ENCODE peak calls at places on chromosomes 3 and 15, in five cellular contexts. One of them, this sample, is unnamed.

GRCh38 chr3:108060331-108060730 is 30.5 kb downstream of the CD47 start:
- DNase-seq in K562: no peak
- DNase-seq in H54: no peak
- DNase-seq in esophagus muscularis mucosa: no peak
- DNase-seq in heart left ventricle: no peak
- DNase-seq in this sample: no peak

GRCh38 chr3:23873941-23874340 is 42.8 kb downstream of the NKIRAS1 start:
- DNase-seq in K562: no peak
- DNase-seq in H54: no peak
- DNase-seq in esophagus muscularis mucosa: no peak
- DNase-seq in heart left ventricle: no peak
- DNase-seq in this sample: no peak

GRCh38 chr3:151379083-151379734 is 5.3 kb downstream of the P2RY12 start:
- DNase-seq in K562: no peak
- DNase-seq in H54: no peak
- DNase-seq in esophagus muscularis mucosa: no peak
- DNase-seq in heart left ventricle: no peak
- DNase-seq in this sample: no peak

GRCh38 chr3:26704736-26705135 is 82.2 kb downstream of the LRRC3B start:
- DNase-seq in K562: no peak
- DNase-seq in H54: no peak
- DNase-seq in esophagus muscularis mucosa: no peak
- DNase-seq in heart left ventricle: no peak
- DNase-seq in this sample: no peak

GRCh38 chr3:186099178-186099577 is 9.7 kb downstream of the ETV5 start:
- DNase-seq in K562: no peak
- DNase-seq in H54: no peak
- DNase-seq in esophagus muscularis mucosa: no peak
- DNase-seq in heart left ventricle: peak
- DNase-seq in this sample: peak

GRCh38 chr3:13364602-13365271 is 55.4 kb downstream of the NUP210 start:
- DNase-seq in K562: no peak
- DNase-seq in H54: no peak
- DNase-seq in esophagus muscularis mucosa: no peak
- DNase-seq in heart left ventricle: no peak
- DNase-seq in this sample: no peak

GRCh38 chr3:124322966-124323365 is 331.0 kb upstream of the ROPN1 start:
- DNase-seq in K562: no peak
- DNase-seq in H54: no peak
- DNase-seq in esophagus muscularis mucosa: no peak
- DNase-seq in heart left ventricle: no peak
- DNase-seq in this sample: no peak

GRCh38 chr3:38534180-38534579 is 38.0 kb downstream of the EXOG start:
- DNase-seq in K562: no peak
- DNase-seq in H54: no peak
- DNase-seq in esophagus muscularis mucosa: peak
- DNase-seq in heart left ventricle: no peak
- DNase-seq in this sample: no peak

GRCh38 chr15:74032606-74033561 is 38.4 kb downstream of the PML start:
- DNase-seq in K562: no peak
- DNase-seq in H54: no peak
- DNase-seq in esophagus muscularis mucosa: no peak
- DNase-seq in heart left ventricle: no peak
- DNase-seq in this sample: peak

GRCh38 chr3:188421151-188421821 is 267.3 kb downstream of the LPP start:
- DNase-seq in K562: no peak
- DNase-seq in H54: no peak
- DNase-seq in esophagus muscularis mucosa: no peak
- DNase-seq in heart left ventricle: no peak
- DNase-seq in this sample: no peak

GRCh38 chr15:65688462-65688861 is 66.7 kb downstream of the SLC24A1 start:
- DNase-seq in K562: no peak
- DNase-seq in H54: no peak
- DNase-seq in esophagus muscularis mucosa: no peak
- DNase-seq in heart left ventricle: no peak
- DNase-seq in this sample: no peak

GRCh38 chr3:15858547-15859506 is 61.0 kb upstream of the ANKRD28 start:
- DNase-seq in K562: peak
- DNase-seq in H54: peak
- DNase-seq in esophagus muscularis mucosa: no peak
- DNase-seq in heart left ventricle: peak
- DNase-seq in this sample: peak

GRCh38 chr3:185688808-185689207 is 102.7 kb downstream of the SENP2 start:
- DNase-seq in K562: no peak
- DNase-seq in H54: peak
- DNase-seq in esophagus muscularis mucosa: no peak
- DNase-seq in heart left ventricle: no peak
- DNase-seq in this sample: no peak

GRCh38 chr3:117202415-117202814 is 492.8 kb downstream of the TUSC7 start:
- DNase-seq in K562: no peak
- DNase-seq in H54: no peak
- DNase-seq in esophagus muscularis mucosa: no peak
- DNase-seq in heart left ventricle: no peak
- DNase-seq in this sample: no peak

GRCh38 chr15:72516734-72517133 is 42.6 kb downstream of the ARIH1 start:
- DNase-seq in K562: no peak
- DNase-seq in H54: no peak
- DNase-seq in esophagus muscularis mucosa: no peak
- DNase-seq in heart left ventricle: no peak
- DNase-seq in this sample: no peak

GRCh38 chr15:76346666-76347506 is 10.3 kb downstream of the ISL2 start:
- DNase-seq in K562: no peak
- DNase-seq in H54: no peak
- DNase-seq in esophagus muscularis mucosa: no peak
- DNase-seq in heart left ventricle: no peak
- DNase-seq in this sample: no peak

GRCh38 chr15:101171954-101172353 is 79.9 kb downstream of the CHSY1 start:
- DNase-seq in K562: no peak
- DNase-seq in H54: no peak
- DNase-seq in esophagus muscularis mucosa: no peak
- DNase-seq in heart left ventricle: no peak
- DNase-seq in this sample: peak

GRCh38 chr3:136353461-136353860 is 103.3 kb downstream of the PCCB start:
- DNase-seq in K562: no peak
- DNase-seq in H54: no peak
- DNase-seq in esophagus muscularis mucosa: no peak
- DNase-seq in heart left ventricle: no peak
- DNase-seq in this sample: no peak

GRCh38 chr15:37099321-37100108 is 834 bp downstream of the MEIS2 start:
- DNase-seq in K562: peak
- DNase-seq in H54: peak
- DNase-seq in esophagus muscularis mucosa: no peak
- DNase-seq in heart left ventricle: peak
- DNase-seq in this sample: no peak

GRCh38 chr15:37102315-37103021 is 2.1 kb upstream of the MEIS2 start:
- DNase-seq in K562: no peak
- DNase-seq in H54: no peak
- DNase-seq in esophagus muscularis mucosa: no peak
- DNase-seq in heart left ventricle: no peak
- DNase-seq in this sample: no peak

GRCh38 chr15:37100109-37100873 is at the start of gene MEIS2:
- DNase-seq in K562: peak
- DNase-seq in H54: peak
- DNase-seq in esophagus muscularis mucosa: peak
- DNase-seq in heart left ventricle: peak
- DNase-seq in this sample: peak

GRCh38 chr15:37103475-37104071 is 3.2 kb upstream of the MEIS2 start:
- DNase-seq in K562: no peak
- DNase-seq in H54: no peak
- DNase-seq in esophagus muscularis mucosa: no peak
- DNase-seq in heart left ventricle: no peak
- DNase-seq in this sample: no peak

DNA sequence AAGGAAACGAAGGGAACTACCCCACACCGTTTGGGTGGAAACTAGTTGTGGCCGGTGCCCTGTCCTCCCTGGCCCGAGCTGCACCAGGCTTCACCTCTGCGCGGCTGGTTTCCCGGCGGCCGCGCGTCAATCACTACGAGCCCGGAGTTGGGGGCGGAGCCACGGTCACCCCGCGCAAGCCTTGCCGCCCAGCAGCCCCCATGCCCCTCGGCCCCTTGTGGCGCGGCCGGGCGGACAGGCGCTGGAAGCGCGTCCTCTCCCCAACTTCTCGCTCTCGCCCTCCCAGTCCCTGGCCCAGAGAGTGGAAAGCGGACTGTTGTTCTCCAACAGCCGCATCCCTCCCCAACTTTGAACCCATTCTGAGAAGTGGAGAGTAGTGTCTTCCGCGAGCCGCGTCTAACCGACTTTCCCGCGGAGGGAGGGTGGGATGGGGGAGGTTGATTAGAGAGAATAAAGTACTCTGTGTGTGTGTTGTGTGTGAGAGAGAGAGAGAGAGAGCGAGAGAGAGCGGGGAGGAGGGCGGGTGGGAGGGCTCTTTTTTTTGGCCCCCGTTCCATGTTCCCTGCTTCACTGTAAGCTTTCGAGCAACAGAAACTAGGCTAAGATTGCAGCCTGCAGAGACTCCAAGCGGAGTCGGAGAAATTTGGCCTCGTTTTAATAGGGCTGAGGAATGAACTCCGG is 1.4 kb upstream of the MEIS2 start:
- DNase-seq in K562: peak
- DNase-seq in H54: peak
- DNase-seq in esophagus muscularis mucosa: no peak
- DNase-seq in heart left ventricle: peak
- DNase-seq in this sample: no peak
- TF ChIP-seq POLR2A in K562: peak
- TF ChIP-seq POLR2A in H54: peak
- TF ChIP-seq POLR2A in esophagus muscularis mucosa: peak
- TF ChIP-seq POLR2A in heart left ventricle: no peak
- TF ChIP-seq POLR2A in this sample: no peak

DNA sequence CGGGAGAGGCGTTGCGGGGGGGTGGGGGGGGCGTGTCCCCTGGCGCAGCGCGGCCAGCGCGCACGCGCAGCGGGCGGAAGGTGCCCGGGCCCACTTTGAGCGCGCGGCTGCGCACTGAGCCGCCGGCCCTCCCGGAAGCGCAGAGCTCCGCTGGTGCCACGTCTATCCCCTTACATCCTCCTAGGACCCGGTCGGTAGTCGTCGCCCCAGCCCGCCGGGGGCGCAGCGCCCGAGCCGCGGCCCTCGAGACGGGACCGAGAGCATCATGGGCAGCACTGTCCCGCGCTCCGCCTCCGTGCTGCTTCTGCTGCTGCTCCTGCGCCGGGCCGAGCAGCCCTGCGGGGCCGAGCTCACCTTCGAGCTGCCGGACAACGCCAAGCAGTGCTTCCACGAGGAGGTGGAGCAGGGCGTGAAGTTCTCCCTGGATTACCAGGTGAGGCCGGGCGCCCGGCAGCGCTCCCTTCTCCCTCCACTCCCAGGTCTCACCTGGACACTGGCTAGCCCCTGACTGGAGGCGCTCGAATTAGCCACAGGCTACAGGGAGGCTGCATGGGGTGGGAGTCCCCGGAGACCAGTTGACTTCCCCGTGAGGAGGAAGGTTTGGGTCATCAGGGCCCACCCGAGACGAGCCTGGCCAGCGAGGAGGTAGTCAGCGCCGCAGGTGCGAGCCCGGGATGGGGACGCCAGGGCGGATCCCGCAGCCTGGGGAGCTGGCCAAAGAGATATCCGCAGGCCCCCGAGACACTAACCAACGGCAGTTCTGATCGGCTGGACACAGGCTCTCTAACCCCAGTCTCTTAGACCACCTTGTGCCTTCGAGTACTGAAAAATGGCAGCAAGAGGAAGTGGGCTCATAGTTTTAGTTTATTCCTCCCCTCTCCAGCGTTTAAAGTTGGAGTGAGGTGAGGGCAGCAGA is at the start of gene TMED3:
- DNase-seq in K562: peak
- DNase-seq in H54: peak
- DNase-seq in esophagus muscularis mucosa: peak
- DNase-seq in heart left ventricle: peak
- DNase-seq in this sample: no peak
- TF ChIP-seq POLR2A in K562: peak
- TF ChIP-seq POLR2A in H54: peak
- TF ChIP-seq POLR2A in esophagus muscularis mucosa: no peak
- TF ChIP-seq POLR2A in heart left ventricle: no peak
- TF ChIP-seq POLR2A in this sample: no peak

DNA sequence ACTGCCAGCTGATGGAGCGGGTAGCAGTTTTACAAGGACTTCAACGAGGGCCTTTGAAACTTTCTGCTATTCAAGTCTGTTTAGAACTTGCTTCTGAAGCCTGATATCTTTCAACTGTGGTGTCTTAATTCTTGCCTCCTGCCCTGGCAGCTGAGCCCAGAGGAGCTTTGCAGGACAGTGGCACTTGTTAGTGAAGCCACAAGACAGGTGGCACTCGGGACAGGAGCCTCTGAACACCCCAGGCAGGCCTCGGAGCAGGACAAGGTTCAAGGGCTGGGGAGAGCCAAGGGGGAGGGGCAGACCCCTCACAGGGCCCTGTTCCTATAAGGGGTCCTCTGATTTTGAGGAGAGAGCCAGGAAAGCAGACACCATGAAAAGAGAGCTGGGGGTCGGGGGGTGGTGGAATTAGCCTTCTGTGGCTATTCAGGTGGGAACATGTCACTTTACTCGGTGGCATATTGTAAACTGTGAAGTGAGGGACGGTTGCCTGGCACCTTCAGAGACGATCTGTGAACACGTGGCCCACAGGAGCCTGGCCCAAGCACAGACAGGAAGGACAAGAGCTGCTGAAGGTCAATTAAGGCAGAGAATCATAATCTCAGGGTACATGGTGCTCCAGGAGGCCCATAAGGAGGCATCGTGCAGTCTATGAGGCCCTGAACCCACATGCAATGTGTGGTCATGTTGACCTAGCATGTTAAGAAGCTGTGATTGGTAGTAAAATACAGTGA is 30.1 kb upstream of the KY start:
- DNase-seq in K562: no peak
- DNase-seq in H54: no peak
- DNase-seq in esophagus muscularis mucosa: no peak
- DNase-seq in heart left ventricle: no peak
- DNase-seq in this sample: no peak
- TF ChIP-seq POLR2A in K562: no peak
- TF ChIP-seq POLR2A in H54: no peak
- TF ChIP-seq POLR2A in esophagus muscularis mucosa: no peak
- TF ChIP-seq POLR2A in heart left ventricle: no peak
- TF ChIP-seq POLR2A in this sample: no peak

DNA sequence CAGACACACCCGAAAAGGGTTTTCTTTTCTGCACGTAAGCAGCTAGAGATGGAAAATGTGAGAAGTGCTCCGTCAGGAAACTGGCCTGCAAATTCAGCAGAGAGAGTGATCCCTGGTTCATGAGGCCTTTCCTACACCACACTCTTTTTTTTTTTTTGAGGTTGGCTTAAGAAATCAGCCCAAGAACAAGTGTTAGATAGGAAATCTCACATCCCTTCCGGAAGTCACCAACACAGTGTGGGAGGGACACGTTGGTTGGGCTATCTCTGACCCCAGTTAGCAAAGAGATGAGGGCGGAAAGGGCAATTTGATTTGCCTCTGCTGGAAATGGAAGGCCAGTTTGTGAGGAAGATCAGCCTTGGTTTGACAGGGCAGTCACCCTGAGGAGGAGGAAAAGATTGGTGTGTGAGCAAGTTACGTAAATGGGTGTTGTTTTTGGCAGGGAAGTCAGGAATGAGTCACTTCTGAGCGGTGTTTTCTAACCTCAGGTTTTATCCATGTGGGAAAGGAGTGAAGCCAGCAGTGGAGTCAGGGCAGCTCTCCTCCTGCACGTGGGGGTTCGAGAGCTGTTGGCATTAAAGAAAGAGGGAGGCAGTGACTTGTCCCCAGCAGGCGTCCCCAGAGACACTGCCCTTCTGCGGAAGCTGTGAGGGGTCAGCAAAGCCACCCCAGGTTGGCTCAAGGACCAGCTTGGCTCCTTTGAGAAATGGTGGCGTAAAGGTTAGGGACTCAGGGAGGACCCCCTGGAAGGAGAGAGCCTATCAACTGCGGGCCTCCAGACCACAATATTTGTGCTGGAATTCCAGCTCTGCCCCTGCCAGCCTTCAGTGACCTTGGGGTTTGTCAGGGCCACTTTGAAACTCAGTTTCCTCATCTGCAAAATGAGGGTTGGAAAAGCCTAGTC is 237.6 kb upstream of the BHLHE40 start:
- DNase-seq in K562: peak
- DNase-seq in H54: peak
- DNase-seq in esophagus muscularis mucosa: peak
- DNase-seq in heart left ventricle: peak
- DNase-seq in this sample: peak
- TF ChIP-seq POLR2A in K562: peak
- TF ChIP-seq POLR2A in H54: no peak
- TF ChIP-seq POLR2A in esophagus muscularis mucosa: no peak
- TF ChIP-seq POLR2A in heart left ventricle: no peak
- TF ChIP-seq POLR2A in this sample: no peak